ENCODE peak calls at places on chromosome 20, in seven cellular contexts. W, A, M, E, S, Y and O are unnamed samples.

GRCh38 chr20:20184149-20184548 is 131.8 kb downstream of the CFAP61 start:
- DNase-seq in W (no peak), A (no peak), M (no peak), E (peak; percentile 41), S (peak; percentile 34), Y (no peak), O (no peak)

GRCh38 chr20:52083627-52084232 is 107.8 kb downstream of the ZFP64 start:
- DNase-seq in W (peak; percentile 82), A (no peak), M (peak; percentile 74), E (peak; percentile 91), S (peak; percentile 71), Y (no peak), O (peak; percentile 77)

GRCh38 chr20:35014537-35014936 is 58.9 kb downstream of the MYH7B start:
- DNase-seq in W (no peak), A (no peak), M (no peak), E (no peak), S (no peak), Y (no peak), O (no peak)

GRCh38 chr20:47043076-47043475 is 148.4 kb downstream of the EYA2 start:
- DNase-seq in W (peak; percentile 50), A (no peak), M (no peak), E (no peak), S (no peak), Y (no peak), O (no peak)

GRCh38 chr20:35279040-35279439 is 1.1 kb upstream of the MMP24OS start:
- DNase-seq in W (no peak), A (no peak), M (no peak), E (no peak), S (no peak), Y (no peak), O (no peak)

GRCh38 chr20:19524691-19525090 is 233.4 kb upstream of the RIN2 start:
- DNase-seq in W (no peak), A (no peak), M (no peak), E (no peak), S (no peak), Y (no peak), O (no peak)

GRCh38 chr20:34862724-34863123 is 9.9 kb downstream of the GGT7 start:
- DNase-seq in W (no peak), A (no peak), M (no peak), E (no peak), S (no peak), Y (no peak), O (no peak)

GRCh38 chr20:44594730-44595129 is 12.4 kb downstream of the PKIG start:
- DNase-seq in W (peak; percentile 53), A (no peak), M (peak; percentile 81), E (no peak), S (peak; percentile 46), Y (no peak), O (no peak)

GRCh38 chr20:1266167-1266973 is at the start of gene SNPH:
- DNase-seq in W (peak; percentile 75), A (peak; percentile 80), M (peak; percentile 83), E (peak; percentile 85), S (peak; percentile 93), Y (no peak), O (peak; percentile 55)

GRCh38 chr20:528923-529594 is 14.5 kb downstream of the CSNK2A1 start:
- DNase-seq in W (peak; percentile 90), A (no peak), M (peak; percentile 82), E (no peak), S (no peak), Y (no peak), O (no peak)

GRCh38 chr20:50526403-50526989 is 16.3 kb downstream of the PTPN1 start:
- DNase-seq in W (peak; percentile 61), A (no peak), M (no peak), E (no peak), S (no peak), Y (no peak), O (no peak)
- H3K27ac ChIP-seq in W (no peak overlapping the region), A (no peak overlapping the region), M (peak overlapping the region; percentile 24), E (peak overlapping the region; percentile 80), S (peak overlapping the region; percentile 13), Y (no peak overlapping the region), O (no peak overlapping the region)

DNA sequence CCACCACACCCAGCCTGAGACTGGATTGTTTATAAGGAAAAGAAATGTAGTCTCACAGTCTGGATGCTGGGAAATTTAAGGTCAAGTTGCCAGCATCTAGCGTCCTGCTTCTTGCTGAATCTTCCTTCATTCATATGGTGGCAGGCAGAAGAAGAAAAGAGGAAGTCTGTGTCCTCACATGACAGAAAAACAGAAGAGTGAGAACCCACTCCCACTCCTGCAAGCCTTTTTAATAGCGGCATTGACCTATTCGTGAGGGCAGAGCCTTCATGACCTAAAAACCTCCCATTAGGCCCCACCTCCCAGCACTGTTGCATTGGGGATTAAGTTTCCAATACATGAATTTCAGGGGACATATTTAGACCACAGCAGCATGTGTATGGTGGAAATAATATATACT is 160.8 kb upstream of the BMP2 start:
- DNase-seq in W (no peak), A (no peak), M (no peak), E (no peak), S (no peak), Y (no peak), O (no peak)
- H3K27ac ChIP-seq in W (no peak overlapping the region), A (no peak overlapping the region), M (no peak overlapping the region), E (no peak overlapping the region), S (no peak overlapping the region), Y (no peak overlapping the region), O (no peak overlapping the region)

DNA sequence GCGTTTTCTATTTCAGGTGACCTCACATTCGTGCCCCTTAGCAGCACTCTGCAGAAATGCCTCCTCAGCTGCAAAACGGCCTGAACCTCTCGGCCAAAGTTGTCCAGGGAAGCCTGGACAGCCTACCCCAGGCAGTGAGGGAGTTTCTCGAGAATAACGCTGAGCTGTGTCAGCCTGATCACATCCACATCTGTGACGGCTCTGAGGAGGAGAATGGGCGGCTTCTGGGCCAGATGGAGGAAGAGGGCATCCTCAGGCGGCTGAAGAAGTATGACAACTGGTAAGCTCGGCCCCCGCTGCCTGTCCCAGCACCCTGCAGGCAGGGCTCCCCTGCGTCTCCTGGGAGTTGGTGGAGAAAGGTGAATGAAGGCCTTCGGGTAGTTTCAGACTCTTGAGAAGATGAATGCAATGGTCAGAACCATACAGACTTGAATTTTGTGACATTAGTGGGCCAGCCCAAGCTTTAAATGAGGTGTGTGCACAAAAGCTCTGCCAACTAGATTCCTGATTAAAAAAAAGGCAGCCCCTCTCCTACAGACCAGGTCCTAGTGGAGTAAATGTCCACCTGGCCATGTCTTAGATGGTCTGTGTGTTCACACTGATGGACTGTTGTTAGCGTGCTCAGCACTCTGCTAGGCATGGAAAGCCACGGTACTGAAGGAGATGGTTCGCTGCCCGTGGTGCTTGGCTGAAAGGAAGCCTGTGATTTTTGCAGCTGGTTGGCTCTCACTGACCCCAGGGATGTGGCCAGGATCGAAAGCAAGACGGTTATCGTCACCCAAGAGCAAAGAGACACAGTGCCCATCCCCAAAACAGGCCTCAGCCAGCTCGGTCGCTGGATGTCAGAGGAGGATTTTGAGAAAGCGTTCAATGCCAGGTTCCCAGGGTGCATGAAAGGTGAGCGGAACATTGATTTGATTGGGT is 708 bp downstream of the PCK1 start:
- DNase-seq in W (no peak), A (no peak), M (no peak), E (no peak), S (no peak), Y (no peak), O (no peak)
- H3K27ac ChIP-seq in W (no peak overlapping the region), A (no peak overlapping the region), M (no peak overlapping the region), E (no peak overlapping the region), S (no peak overlapping the region), Y (no peak overlapping the region), O (no peak overlapping the region)

DNA sequence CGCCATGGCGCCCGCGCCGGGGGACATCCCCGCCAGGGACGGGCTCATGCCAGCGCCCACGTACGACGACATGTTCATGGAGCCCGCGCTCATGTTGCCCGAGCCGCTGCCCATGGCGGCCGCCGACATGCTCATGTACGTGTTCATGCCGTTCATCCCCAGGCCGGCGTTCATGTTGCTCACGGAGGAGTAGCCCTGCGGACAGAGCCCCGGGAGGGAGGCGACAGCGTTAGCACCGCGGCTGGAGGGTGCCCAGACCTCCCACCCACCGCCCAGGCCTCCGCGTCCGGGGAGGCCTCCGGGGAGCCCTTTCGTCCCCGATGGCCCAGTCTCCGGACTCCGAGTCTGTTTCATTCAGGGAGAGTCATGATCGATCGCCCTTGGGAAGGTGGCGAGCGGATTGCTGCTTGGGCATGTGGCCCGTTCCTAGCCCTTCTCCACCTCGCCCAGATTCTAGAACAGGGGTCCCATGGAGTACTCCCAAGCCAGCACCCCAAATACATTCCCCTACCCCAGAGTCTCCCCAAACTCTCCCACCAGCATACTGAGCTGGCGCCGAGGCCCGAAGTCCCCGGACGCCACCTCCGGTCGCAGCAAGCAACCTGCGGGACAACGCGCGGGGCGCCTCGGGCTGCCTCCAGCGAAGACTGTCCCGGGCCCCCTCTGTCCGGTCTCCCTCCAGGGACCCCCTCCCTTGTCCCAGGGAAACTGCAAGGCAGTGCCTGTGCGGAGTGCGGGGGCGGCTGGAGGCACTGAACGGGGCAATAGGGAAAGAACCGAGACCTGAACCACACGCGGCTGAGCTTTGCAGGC is 1.2 kb downstream of the FOXA2 start:
- DNase-seq in W (no peak), A (peak; percentile 76), M (no peak), E (peak; percentile 49), S (no peak), Y (no peak), O (no peak)
- H3K27ac ChIP-seq in W (no peak overlapping the region), A (peak overlapping the region; percentile 83), M (no peak overlapping the region), E (no peak overlapping the region), S (no peak overlapping the region), Y (no peak overlapping the region), O (no peak overlapping the region)

GRCh38 chr20:62911701-62912280 is 14.5 kb downstream of the DIDO1 start:
- DNase-seq in W (no peak), A (no peak), M (no peak), E (no peak), S (no peak), Y (no peak), O (no peak)
- H3K27ac ChIP-seq in W (no peak overlapping the region), A (no peak overlapping the region), M (no peak overlapping the region), E (peak overlapping the region; percentile 61), S (no peak overlapping the region), Y (no peak overlapping the region), O (no peak overlapping the region)

GRCh38 chr20:3681931-3682820 is at the start of gene ADAM33:
- DNase-seq in W (peak; percentile 36), A (no peak), M (peak; percentile 30), E (peak; percentile 66), S (peak; percentile 88), Y (no peak), O (no peak)
- H3K27ac ChIP-seq in W (peak within 1 kb of the TSS; percentile 55), A (peak within 1 kb of the TSS; percentile 17), M (no peak within 1 kb of the TSS), E (no peak within 1 kb of the TSS), S (peak within 1 kb of the TSS; percentile 4), Y (peak within 1 kb of the TSS; percentile 90), O (no peak within 1 kb of the TSS)

GRCh38 chr20:10553326-10553984 is 118.3 kb downstream of the SLX4IP start:
- DNase-seq in W (peak; percentile 87), A (peak; percentile 72), M (peak; percentile 77), E (peak; percentile 87), S (peak; percentile 91), Y (no peak), O (no peak)
- H3K27ac ChIP-seq in W (no peak overlapping the region), A (no peak overlapping the region), M (no peak overlapping the region), E (no peak overlapping the region), S (no peak overlapping the region), Y (no peak overlapping the region), O (no peak overlapping the region)

GRCh38 chr20:5090191-5090590 is 29.6 kb downstream of the PCNA start:
- DNase-seq in W (no peak), A (no peak), M (no peak), E (peak; percentile 24), S (no peak), Y (no peak), O (no peak)
- H3K27ac ChIP-seq in W (no peak overlapping the region), A (peak overlapping the region; percentile 76), M (no peak overlapping the region), E (no peak overlapping the region), S (no peak overlapping the region), Y (no peak overlapping the region), O (peak overlapping the region; percentile 1)